ENCODE peak calls at places on chromosomes 5 and 9, in four cellular contexts. One of them, this sample, is unnamed.

GRCh38 chr5:121969660-121970295 is 8.0 kb downstream of the SRFBP1 start:
- DNase-seq in H1: no peak
- DNase-seq in GM12878: no peak
- DNase-seq in K562: no peak
- DNase-seq in this sample: no peak

GRCh38 chr5:114101153-114101552 is 260.7 kb upstream of the KCNN2 start:
- DNase-seq in GM12878: no peak
- DNase-seq in K562: peak
- DNase-seq in H1: no peak
- DNase-seq in this sample: peak

GRCh38 chr5:137491121-137491520 is 8.0 kb downstream of the SPOCK1 start:
- DNase-seq in H1: no peak
- DNase-seq in GM12878: no peak
- DNase-seq in K562: no peak
- DNase-seq in this sample: no peak

GRCh38 chr5:127833999-127834953 is 131.1 kb downstream of the CCDC192 start:
- DNase-seq in H1: no peak
- DNase-seq in GM12878: no peak
- DNase-seq in K562: no peak
- DNase-seq in this sample: no peak

GRCh38 chr5:32420506-32420905 is 24.0 kb downstream of the ZFR start:
- DNase-seq in H1: no peak
- DNase-seq in GM12878: no peak
- DNase-seq in K562: no peak
- DNase-seq in this sample: no peak

GRCh38 chr5:404666-405241 is 38.2 kb upstream of the EXOC3 start:
- DNase-seq in K562: no peak
- DNase-seq in H1: peak
- DNase-seq in GM12878: no peak
- DNase-seq in this sample: no peak

GRCh38 chr5:97224112-97224750 is 41.2 kb upstream of the RIOK2 start:
- DNase-seq in GM12878: no peak
- DNase-seq in K562: no peak
- DNase-seq in H1: no peak
- DNase-seq in this sample: peak

GRCh38 chr9:136864996-136865767 is 926 bp downstream of the EDF1 start:
- DNase-seq in K562: no peak
- DNase-seq in GM12878: no peak
- DNase-seq in H1: no peak
- DNase-seq in this sample: no peak

DNA sequence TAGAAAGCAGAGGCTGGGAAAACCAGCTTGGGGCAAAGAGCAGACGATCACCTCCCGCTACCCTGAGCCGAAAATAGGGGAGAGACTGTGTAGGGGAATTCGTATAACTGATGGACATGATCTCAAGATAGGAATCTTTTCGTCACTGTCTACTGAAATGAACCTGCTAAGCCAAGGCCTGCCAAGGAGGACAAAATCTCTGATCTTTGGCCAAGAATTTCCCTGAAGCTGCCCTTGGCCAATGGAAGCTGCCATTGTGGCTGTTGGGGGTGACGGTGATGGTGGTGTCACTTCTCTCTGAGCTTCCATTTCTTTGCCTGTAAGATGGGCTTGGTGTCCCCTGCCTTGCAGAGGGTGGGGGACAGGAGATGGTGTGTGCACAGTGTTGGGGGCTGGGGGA is 3.3 kb upstream of the PTGES start:
- DNase-seq in K562: no peak
- DNase-seq in GM12878: no peak
- DNase-seq in H1: no peak
- DNase-seq in this sample: no peak
- TF ChIP-seq ATF2 in K562: no peak
- TF ChIP-seq ATF2 in GM12878: no peak
- TF ChIP-seq ATF2 in H1: no peak
- TF ChIP-seq ATF2 in this sample: no peak

GRCh38 chr5:143569213-143569663 is 165.8 kb upstream of the NR3C1 start:
- DNase-seq in K562: no peak
- DNase-seq in GM12878: no peak
- DNase-seq in H1: no peak
- DNase-seq in this sample: peak
- TF ChIP-seq RFX5 in K562: no peak
- TF ChIP-seq RFX5 in GM12878: no peak
- TF ChIP-seq RFX5 in H1: no peak
- TF ChIP-seq RFX5 in this sample: no peak

DNA sequence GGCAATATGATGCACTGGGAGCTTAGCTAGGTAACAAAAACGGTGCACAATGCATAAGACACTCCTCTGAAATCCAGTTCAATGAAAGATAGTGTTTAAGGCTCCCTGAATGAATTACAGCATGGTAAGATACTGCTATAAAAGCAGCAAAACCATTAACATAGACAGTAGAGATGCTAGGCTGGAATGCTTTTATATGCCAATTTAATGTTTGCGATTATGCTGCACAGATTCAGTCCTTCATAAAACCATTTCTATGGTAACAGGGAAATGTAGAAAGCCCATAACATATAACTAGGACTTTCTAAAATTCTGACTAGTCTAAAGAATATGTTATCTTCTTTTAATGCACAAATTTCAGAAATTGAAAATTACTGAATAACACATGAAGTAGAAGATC is 180.9 kb upstream of the NUDT12 start:
- DNase-seq in GM12878: no peak
- DNase-seq in K562: no peak
- DNase-seq in H1: no peak
- DNase-seq in this sample: no peak
- TF ChIP-seq ATF2 in GM12878: no peak
- TF ChIP-seq ATF2 in K562: no peak
- TF ChIP-seq ATF2 in H1: no peak
- TF ChIP-seq ATF2 in this sample: no peak

DNA sequence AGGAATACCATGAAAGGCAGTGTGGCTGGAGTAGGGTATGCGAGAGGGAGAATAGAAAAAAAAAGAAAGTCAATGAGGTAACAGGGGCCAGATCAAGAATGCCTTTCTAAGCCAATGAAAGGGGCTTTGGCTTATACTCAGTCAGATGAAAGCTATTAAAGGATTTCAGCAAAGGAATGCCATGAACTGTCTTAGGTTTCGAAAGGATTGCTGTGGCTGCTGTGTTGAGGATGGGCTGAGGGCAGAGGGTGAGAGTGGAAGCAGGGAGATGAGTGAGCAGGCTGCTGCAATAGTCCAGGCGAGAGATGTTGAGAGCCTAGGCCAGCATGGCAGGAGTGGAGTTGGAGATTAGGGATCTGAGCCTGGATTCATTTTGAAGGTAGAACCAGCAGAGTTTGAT is 135.4 kb upstream of the CKMT2 start:
- DNase-seq in GM12878: no peak
- DNase-seq in H1: no peak
- DNase-seq in K562: no peak
- DNase-seq in this sample: no peak
- TF ChIP-seq RFX5 in GM12878: no peak
- TF ChIP-seq RFX5 in H1: no peak
- TF ChIP-seq RFX5 in K562: no peak
- TF ChIP-seq RFX5 in this sample: no peak

DNA sequence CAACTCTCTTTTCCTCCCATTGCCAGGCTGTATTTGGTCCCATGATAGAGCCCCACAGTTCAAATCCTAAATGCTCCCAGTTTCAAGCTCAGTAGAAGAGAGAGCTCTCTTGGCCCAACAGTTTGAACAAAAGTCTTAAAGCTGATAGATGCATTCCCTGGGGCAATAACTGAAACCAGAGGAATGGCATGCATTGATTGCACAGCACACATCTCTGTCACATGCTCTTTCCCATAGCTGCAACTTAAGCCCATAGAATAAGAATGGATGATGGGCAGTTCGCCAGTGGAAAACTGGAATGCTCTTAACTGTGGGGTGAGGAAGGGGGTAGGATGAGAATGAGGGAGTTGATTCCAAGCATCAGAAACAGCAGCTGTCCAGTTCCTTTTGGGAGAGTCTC is 1942.4 kb upstream of the WWC1 start:
- DNase-seq in GM12878: no peak
- DNase-seq in K562: no peak
- DNase-seq in H1: no peak
- DNase-seq in this sample: no peak
- TF ChIP-seq ATF2 in GM12878: no peak
- TF ChIP-seq ATF2 in K562: no peak
- TF ChIP-seq ATF2 in H1: no peak
- TF ChIP-seq ATF2 in this sample: no peak

This sample was measured in HepG2.